ENCODE peak calls at places on chromosomes 12 and 14, in nine cellular contexts. Y, M, D, Q, E, V, A, N and I are unnamed samples.

GRCh38 chr14:64440494-64440893 is 24.8 kb upstream of the AKAP5 start:
- DNase-seq in Y (no peak), M (no peak), D (peak), Q (no peak), E (no peak), V (peak), A (no peak), N (no peak), I (no peak)

GRCh38 chr14:49972199-49972671 is 79.4 kb downstream of the ARF6 start:
- DNase-seq in Y (no peak), M (no peak), D (peak), Q (no peak), E (peak), V (peak), A (no peak), N (no peak), I (no peak)

GRCh38 chr14:64692597-64693350 is 11.4 kb upstream of the PLEKHG3 start:
- DNase-seq in Y (no peak), M (no peak), D (no peak), Q (no peak), E (no peak), V (peak), A (no peak), N (no peak), I (no peak)

GRCh38 chr12:23631991-23632390 is 317.5 kb downstream of the SOX5 start:
- DNase-seq in Y (no peak), M (no peak), D (no peak), Q (no peak), E (no peak), V (no peak), A (no peak), N (no peak), I (no peak)

GRCh38 chr14:65286443-65286842 is 126.1 kb upstream of the FUT8 start:
- DNase-seq in Y (no peak), M (no peak), D (no peak), Q (no peak), E (no peak), V (peak), A (no peak), N (no peak), I (no peak)

GRCh38 chr12:53174881-53175491 is 5.5 kb upstream of the ZNF740 start:
- DNase-seq in Y (peak), M (peak), D (peak), Q (no peak), E (no peak), V (peak), A (no peak), N (peak), I (no peak)

GRCh38 chr14:95871531-95871930 is 5.1 kb upstream of the TUNAR start:
- DNase-seq in Y (no peak), M (no peak), D (no peak), Q (peak), E (no peak), V (no peak), A (no peak), N (peak), I (no peak)

GRCh38 chr14:100030441-100031153 is 34.6 kb upstream of the EVL start:
- DNase-seq in Y (no peak), M (no peak), D (peak), Q (no peak), E (no peak), V (peak), A (no peak), N (no peak), I (no peak)

GRCh38 chr12:32208355-32208754 is 101.7 kb downstream of the BICD1 start:
- DNase-seq in Y (no peak), M (no peak), D (no peak), Q (no peak), E (no peak), V (no peak), A (no peak), N (peak), I (no peak)

GRCh38 chr12:132551271-132552120 is 58.9 kb downstream of the LRCOL1 start:
- DNase-seq in Y (no peak), M (no peak), D (no peak), Q (no peak), E (no peak), V (no peak), A (no peak), N (no peak), I (no peak)

GRCh38 chr12:6146509-6146908 is 22.0 kb upstream of the VWF start:
- DNase-seq in Y (no peak), M (no peak), D (no peak), Q (no peak), E (no peak), V (no peak), A (no peak), N (no peak), I (no peak)

GRCh38 chr12:31230004-31230403 is 95.9 kb downstream of the SINHCAF start:
- DNase-seq in Y (no peak), M (no peak), D (no peak), Q (no peak), E (no peak), V (no peak), A (no peak), N (no peak), I (no peak)

GRCh38 chr12:319116-319515 is 56.5 kb upstream of the SLC6A13 start:
- DNase-seq in Y (no peak), M (no peak), D (no peak), Q (no peak), E (no peak), V (peak), A (no peak), N (no peak), I (no peak)

GRCh38 chr12:64116969-64117368 is 105.1 kb downstream of the KICS2 start:
- DNase-seq in Y (no peak), M (no peak), D (no peak), Q (no peak), E (no peak), V (no peak), A (no peak), N (no peak), I (no peak)
- TF ChIP-seq CTCF in Y (no peak), M (no peak), D (no peak), Q (no peak), E (no peak), V (no peak), A (no peak), N (no peak), I (no peak)

GRCh38 chr12:111424793-111425251 is 19.1 kb downstream of the SH2B3 start:
- DNase-seq in Y (no peak), M (no peak), D (no peak), Q (no peak), E (no peak), V (no peak), A (no peak), N (no peak), I (no peak)
- TF ChIP-seq CTCF in Y (no peak), M (peak), D (peak), Q (peak), E (no peak), V (no peak), A (no peak), N (peak), I (no peak)

GRCh38 chr12:17511369-17511768 is 578.6 kb downstream of the RERGL start:
- DNase-seq in Y (no peak), M (no peak), D (no peak), Q (no peak), E (no peak), V (no peak), A (no peak), N (no peak), I (no peak)
- TF ChIP-seq CTCF in Y (no peak), M (peak), D (no peak), Q (peak), E (no peak), V (no peak), A (no peak), N (no peak), I (peak)

GRCh38 chr12:103819892-103820291 is 21.1 kb downstream of the NT5DC3 start:
- DNase-seq in Y (no peak), M (no peak), D (no peak), Q (no peak), E (no peak), V (no peak), A (no peak), N (no peak), I (no peak)
- TF ChIP-seq CTCF in Y (no peak), M (no peak), D (no peak), Q (no peak), E (no peak), V (no peak), A (no peak), N (no peak), I (no peak)

DNA sequence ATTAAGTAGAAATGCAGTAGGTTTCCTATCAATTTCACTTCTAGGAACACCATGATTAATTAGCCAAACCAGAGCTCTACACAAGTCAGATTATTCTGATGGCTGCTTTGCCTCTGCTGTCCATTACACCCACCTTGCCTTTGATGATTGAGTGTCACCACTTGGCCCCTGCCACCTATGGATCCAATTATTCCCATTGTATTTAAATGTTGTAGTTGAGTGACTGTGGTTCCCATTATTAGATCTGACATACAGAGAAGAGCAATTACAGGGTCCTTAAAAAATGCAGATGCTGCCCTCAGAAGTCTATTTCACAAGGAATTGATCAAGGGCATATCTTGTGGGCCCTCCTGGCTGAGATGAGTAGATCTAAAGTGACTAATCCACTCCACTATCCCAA is 39.5 kb upstream of the SLC38A4 start:
- DNase-seq in Y (no peak), M (no peak), D (no peak), Q (no peak), E (no peak), V (no peak), A (no peak), N (no peak), I (no peak)
- TF ChIP-seq CTCF in Y (no peak), M (no peak), D (no peak), Q (no peak), E (no peak), V (no peak), A (no peak), N (no peak), I (no peak)

GRCh38 chr14:75837151-75837787 is 144.5 kb downstream of the TGFB3 start:
- DNase-seq in Y (no peak), M (no peak), D (peak), Q (no peak), E (no peak), V (peak), A (no peak), N (no peak), I (no peak)

GRCh38 chr14:75833326-75834020 is 148.3 kb downstream of the TGFB3 start:
- DNase-seq in Y (no peak), M (no peak), D (peak), Q (no peak), E (no peak), V (no peak), A (no peak), N (no peak), I (no peak)

GRCh38 chr14:75831971-75832370 is 149.8 kb downstream of the TGFB3 start:
- DNase-seq in Y (no peak), M (no peak), D (peak), Q (no peak), E (no peak), V (peak), A (no peak), N (no peak), I (no peak)

GRCh38 chr14:75832621-75833297 is 149.0 kb downstream of the TGFB3 start:
- DNase-seq in Y (no peak), M (no peak), D (peak), Q (no peak), E (no peak), V (peak), A (no peak), N (no peak), I (no peak)

GRCh38 chr14:75835156-75836141 is 146.3 kb downstream of the TGFB3 start:
- DNase-seq in Y (no peak), M (no peak), D (peak), Q (no peak), E (no peak), V (no peak), A (no peak), N (no peak), I (no peak)
- TF ChIP-seq CTCF in Y (no peak), M (no peak), D (peak), Q (no peak), E (no peak), V (no peak), A (no peak), N (no peak), I (no peak)

GRCh38 chr14:22225526-22226133 is 363.4 kb downstream of the DAD1 start:
- DNase-seq in Y (no peak), M (no peak), D (peak), Q (no peak), E (no peak), V (peak), A (no peak), N (no peak), I (no peak)

GRCh38 chr14:22230517-22230916 is 358.5 kb downstream of the DAD1 start:
- DNase-seq in Y (no peak), M (no peak), D (no peak), Q (no peak), E (no peak), V (no peak), A (no peak), N (no peak), I (no peak)

GRCh38 chr14:22227084-22227483 is 361.9 kb downstream of the DAD1 start:
- DNase-seq in Y (no peak), M (no peak), D (no peak), Q (no peak), E (no peak), V (no peak), A (no peak), N (no peak), I (no peak)

GRCh38 chr14:22231022-22231421 is 358.0 kb downstream of the DAD1 start:
- DNase-seq in Y (no peak), M (no peak), D (no peak), Q (no peak), E (no peak), V (no peak), A (no peak), N (no peak), I (no peak)

DNA sequence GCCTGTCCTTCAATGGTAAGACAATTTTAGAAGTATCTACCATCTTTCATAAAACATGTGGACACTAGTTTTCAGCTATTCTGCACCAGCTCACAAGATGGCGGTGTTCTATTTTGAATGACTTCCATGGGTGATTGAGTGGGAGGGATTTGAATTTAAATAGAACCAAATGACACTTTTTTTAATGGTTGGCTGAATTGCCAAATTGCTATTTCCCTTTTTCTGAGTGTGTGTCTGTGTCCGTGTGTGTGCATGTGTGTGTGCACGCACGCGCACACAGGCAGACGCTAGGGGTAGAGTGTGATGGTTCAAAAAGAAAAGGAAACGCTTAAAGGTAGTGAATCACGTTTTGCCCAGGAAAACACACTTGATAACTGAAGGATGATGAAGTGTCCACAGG is 362.6 kb downstream of the DAD1 start:
- DNase-seq in Y (no peak), M (no peak), D (peak), Q (no peak), E (no peak), V (no peak), A (no peak), N (no peak), I (no peak)
- TF ChIP-seq CTCF in Y (no peak), M (no peak), D (peak), Q (peak), E (no peak), V (no peak), A (no peak), N (no peak), I (peak)